ENCODE peak calls at places on chromosomes 1 and 21, in six cellular contexts. S is H1, A is GM12891, T is K562, V is HepG2, K is SK-N-SH. Y is an unnamed sample.

GRCh38 chr21:41573902-41574690 is 66.1 kb upstream of the TMPRSS2 start:
- DNase-seq in K (no peak), V (no peak), A (no peak), S (no peak), T (no peak), Y (no peak)

GRCh38 chr1:51190996-51191395 is 45.1 kb upstream of the RNF11 start:
- DNase-seq in K (no peak), T (no peak), S (no peak), V (no peak), A (no peak), Y (no peak)

GRCh38 chr1:40421694-40422384 is 28.4 kb upstream of the ZFP69B start:
- DNase-seq in V (peak), T (no peak), K (no peak), A (no peak), S (no peak), Y (no peak)

GRCh38 chr1:97331165-97331564 is 589.7 kb downstream of the DPYD start:
- DNase-seq in V (no peak), K (no peak), S (no peak), A (no peak), T (no peak), Y (no peak)

GRCh38 chr1:67194209-67194863 is 28.1 kb downstream of the IL23R start:
- DNase-seq in K (no peak), T (no peak), S (no peak), A (no peak), V (no peak), Y (no peak)

GRCh38 chr1:64624446-64624766 is 120.5 kb upstream of the RAVER2 start:
- DNase-seq in K (peak), T (no peak), V (no peak), A (no peak), S (no peak), Y (no peak)

GRCh38 chr21:44286716-44287632 is 1.3 kb downstream of the AIRE start:
- DNase-seq in K (no peak), A (no peak), T (no peak), V (no peak), S (no peak), Y (no peak)

GRCh38 chr21:28827422-28827821 is 165.3 kb downstream of the LTN1 start:
- DNase-seq in A (no peak), T (no peak), K (no peak), V (no peak), S (no peak), Y (no peak)

GRCh38 chr1:1895456-1896333 is 4.8 kb upstream of the GNB1 start:
- DNase-seq in A (no peak), S (no peak), K (no peak), T (no peak), V (no peak), Y (no peak)

GRCh38 chr1:84103197-84103992 is 40.7 kb upstream of the PRKACB start:
- DNase-seq in S (no peak), T (peak), K (no peak), V (peak), A (no peak), Y (no peak)

GRCh38 chr1:67162954-67163353 is 3.3 kb upstream of the IL23R start:
- DNase-seq in T (no peak), K (no peak), S (no peak), V (peak), A (no peak), Y (no peak)

GRCh38 chr1:4674676-4675075 is 20.3 kb downstream of the AJAP1 start:
- DNase-seq in S (no peak), T (no peak), A (no peak), V (no peak), K (no peak), Y (no peak)

GRCh38 chr21:42956824-42957632 is 17.3 kb upstream of the PKNOX1 start:
- DNase-seq in A (no peak), T (no peak), V (peak), K (no peak), S (peak), Y (no peak)

GRCh38 chr1:206899717-206900116 is 2.5 kb downstream of the IL24 start:
- DNase-seq in S (no peak), V (no peak), A (no peak), T (no peak), K (no peak), Y (no peak)

GRCh38 chr1:183129921-183130675 is 56.0 kb upstream of the LAMC2 start:
- DNase-seq in A (no peak), V (no peak), T (no peak), K (no peak), S (no peak), Y (no peak)

GRCh38 chr1:41639332-41639936 is 155.0 kb upstream of the EDN2 start:
- DNase-seq in T (no peak), S (no peak), A (no peak), K (no peak), V (no peak), Y (no peak)

GRCh38 chr1:40664791-40665190 is 691 bp downstream of the RIMS3 start:
- DNase-seq in V (no peak), S (peak), T (no peak), A (no peak), K (no peak), Y (no peak)

GRCh38 chr1:50488403-50488802 is 65.2 kb upstream of the DMRTA2 start:
- DNase-seq in A (no peak), K (no peak), V (no peak), S (no peak), T (no peak), Y (no peak)

GRCh38 chr1:20237646-20238045 is 51.3 kb upstream of the PLA2G2C start:
- DNase-seq in S (no peak), A (no peak), T (no peak), V (no peak), K (peak), Y (no peak)
- TF ChIP-seq TAF1 in S (no peak), A (no peak), T (no peak), V (no peak), K (no peak), Y (no peak)

DNA sequence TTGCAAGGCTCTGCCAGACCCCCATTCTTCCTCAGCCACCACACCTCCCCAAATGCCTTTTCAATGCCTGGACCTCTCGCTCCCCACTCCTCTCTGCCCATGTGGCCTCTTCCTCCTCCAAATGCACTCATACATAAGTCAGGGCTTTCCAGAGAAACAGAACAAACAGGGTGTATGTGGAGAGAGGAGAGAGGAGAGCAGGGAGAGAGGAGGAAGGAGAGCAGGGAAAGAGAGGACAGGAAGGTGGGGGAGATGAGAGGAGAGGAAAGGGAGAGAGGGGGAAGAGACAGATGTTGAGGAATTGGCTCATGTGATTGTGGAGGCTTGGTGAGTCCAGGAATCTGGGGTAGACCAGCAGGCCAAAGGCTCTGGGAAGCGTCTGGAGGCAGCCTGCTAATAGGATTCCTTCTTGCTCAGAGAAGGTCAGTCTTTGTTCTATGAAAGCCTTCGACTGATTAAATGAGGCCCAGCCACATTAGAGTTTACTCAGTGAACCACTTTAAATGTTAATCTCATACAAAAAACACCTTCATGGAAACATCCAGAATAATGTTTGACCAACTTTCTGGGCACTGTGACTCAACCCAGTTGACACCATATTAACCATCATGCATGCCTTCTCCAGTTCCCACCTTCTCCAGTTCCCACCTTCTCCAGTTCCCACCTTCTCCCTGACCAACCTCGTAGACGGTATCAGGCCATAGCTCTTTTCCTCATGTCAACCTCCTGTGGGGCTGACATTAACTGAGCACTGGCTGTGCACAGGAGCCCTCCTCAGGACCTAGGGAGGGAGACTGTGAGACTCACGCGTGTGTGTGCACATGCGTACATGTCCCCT is 11.3 kb upstream of the LGR6 start:
- DNase-seq in S (no peak), V (no peak), A (no peak), T (no peak), K (no peak), Y (no peak)
- TF ChIP-seq TAF1 in S (no peak), V (no peak), A (no peak), T (no peak), K (no peak), Y (no peak)

GRCh38 chr1:110190282-110190929 is 19.7 kb upstream of the KCNC4 start:
- DNase-seq in V (no peak), S (no peak), T (no peak), A (no peak), K (no peak), Y (no peak)

GRCh38 chr1:110187139-110187890 is 22.8 kb upstream of the KCNC4 start:
- DNase-seq in A (no peak), K (no peak), T (no peak), S (no peak), V (no peak), Y (no peak)

GRCh38 chr1:110186558-110186957 is 23.6 kb upstream of the KCNC4 start:
- DNase-seq in K (no peak), T (no peak), V (no peak), A (no peak), S (no peak), Y (no peak)

GRCh38 chr1:110189181-110189580 is 20.9 kb upstream of the KCNC4 start:
- DNase-seq in A (no peak), T (no peak), S (no peak), K (no peak), V (no peak), Y (no peak)

DNA sequence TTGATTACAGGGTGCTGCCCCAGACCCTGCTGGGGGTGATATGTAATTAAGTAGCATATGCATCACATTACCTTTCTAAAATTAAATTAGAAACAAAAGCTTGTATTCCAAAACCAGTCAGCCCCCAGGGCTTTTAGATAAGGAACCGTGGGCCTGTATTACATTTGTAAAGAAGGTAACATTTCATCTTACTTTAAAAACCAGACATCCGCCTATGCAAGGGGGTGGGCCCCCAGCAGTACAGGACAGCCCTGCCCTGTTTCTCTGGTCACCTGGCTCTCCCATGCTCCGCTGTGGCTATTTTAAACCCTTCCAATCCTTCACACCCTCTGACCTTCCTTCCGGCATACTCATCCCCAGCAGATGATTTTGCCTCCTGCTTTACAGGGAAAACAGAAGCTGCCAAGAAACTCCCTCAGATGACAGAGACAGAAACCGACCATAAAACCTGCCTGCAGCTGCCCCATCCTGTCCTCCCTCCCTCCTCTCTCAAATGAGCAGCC is 21.9 kb upstream of the KCNC4 start:
- DNase-seq in V (no peak), A (no peak), K (peak), T (no peak), S (no peak), Y (no peak)
- TF ChIP-seq TAF1 in V (no peak), A (no peak), K (no peak), T (no peak), S (no peak), Y (no peak)

DNA sequence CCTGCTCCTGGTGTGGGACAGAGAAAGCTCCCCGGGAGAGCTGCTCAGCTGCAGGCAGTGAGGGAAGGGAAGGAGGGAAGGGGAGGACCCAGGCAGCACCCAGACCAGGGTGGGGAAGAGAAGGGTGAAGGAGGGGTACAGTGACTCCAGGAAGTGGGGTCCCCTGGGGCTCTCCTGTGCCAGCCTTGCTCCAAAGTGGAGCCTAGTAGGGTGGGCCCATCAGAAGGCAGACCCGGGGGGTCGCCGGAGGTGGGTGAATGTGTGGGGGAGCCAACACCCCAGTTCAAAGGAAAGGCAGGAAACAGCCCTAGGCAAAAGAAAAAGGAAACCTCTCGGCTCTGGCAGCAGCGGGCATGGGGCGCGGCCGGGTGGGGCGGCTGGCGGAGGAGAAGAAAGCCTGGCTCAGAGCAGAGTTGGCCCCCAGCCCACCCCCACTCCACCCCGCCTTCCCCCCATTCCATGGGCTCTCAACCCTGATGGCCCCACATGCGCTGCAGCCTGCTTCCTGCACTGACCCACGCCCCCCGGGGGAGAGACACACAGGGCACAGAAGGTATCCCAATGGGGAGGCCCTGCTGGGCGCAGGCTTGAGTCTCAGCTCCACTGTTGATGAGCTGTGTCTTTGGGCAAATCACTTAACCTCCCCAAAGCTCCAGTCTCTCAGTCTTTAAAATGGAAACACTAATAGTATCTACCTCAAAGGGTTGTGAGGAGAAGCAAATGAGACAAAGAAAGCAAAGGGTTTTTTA is 5.7 kb downstream of the LGR6 start:
- DNase-seq in K (no peak), V (no peak), S (no peak), T (no peak), A (no peak), Y (no peak)
- TF ChIP-seq TAF1 in K (no peak), V (no peak), S (no peak), T (no peak), A (no peak), Y (no peak)

GRCh38 chr1:21914880-21915640 is 22.1 kb downstream of the HSPG2 start:
- DNase-seq in A (no peak), K (peak), S (no peak), T (peak), V (no peak), Y (no peak)
- TF ChIP-seq TAF1 in A (no peak), K (no peak), S (no peak), T (no peak), V (no peak), Y (no peak)

GRCh38 chr1:37083551-37084119 is 49.3 kb upstream of the GRIK3 start:
- DNase-seq in V (no peak), A (no peak), T (no peak), S (no peak), K (no peak), Y (no peak)
- TF ChIP-seq TAF1 in V (no peak), A (no peak), T (no peak), S (no peak), K (no peak), Y (no peak)

GRCh38 chr1:33169290-33170055 is 12.4 kb downstream of the TRIM62 start:
- DNase-seq in S (no peak), A (no peak), V (no peak), T (no peak), K (no peak), Y (no peak)
- TF ChIP-seq TAF1 in S (no peak), A (no peak), V (no peak), T (no peak), K (no peak), Y (no peak)

GRCh38 chr1:56533621-56534020 is 45.7 kb downstream of the PLPP3 start:
- DNase-seq in K (no peak), T (no peak), S (no peak), A (no peak), V (no peak), Y (no peak)
- TF ChIP-seq TAF1 in K (no peak), T (no peak), S (no peak), A (no peak), V (no peak), Y (no peak)

GRCh38 chr1:198601936-198602889 is 36.6 kb upstream of the PTPRC start:
- DNase-seq in A (no peak), V (no peak), S (no peak), T (no peak), K (no peak), Y (no peak)
- TF ChIP-seq TAF1 in A (no peak), V (no peak), S (no peak), T (no peak), K (no peak), Y (no peak)